ENCODE peak calls at places on chromosomes 13 and 19, in six cellular contexts. One of them, this sample, is unnamed.
A peak's percentile ranks its signal among the peaks of the same experiment; 100 is the strongest.

GRCh38 chr19:39568604-39569003 is 28.6 kb upstream of the EID2 start:
- DNase-seq in endothelial cell of umbilical vein: no peak
- DNase-seq in K562: no peak
- DNase-seq in HepG2: peak; percentile 27
- DNase-seq in A549: peak; percentile 37
- DNase-seq in GM12878: no peak
- DNase-seq in this sample: no peak

GRCh38 chr19:34504809-34505291 is 23.3 kb downstream of the WTIP start:
- DNase-seq in HepG2: no peak
- DNase-seq in A549: no peak
- DNase-seq in endothelial cell of umbilical vein: no peak
- DNase-seq in K562: no peak
- DNase-seq in GM12878: no peak
- DNase-seq in this sample: no peak

GRCh38 chr19:53655042-53655665 is 23.4 kb downstream of the DPRX start:
- DNase-seq in A549: no peak
- DNase-seq in K562: no peak
- DNase-seq in HepG2: no peak
- DNase-seq in GM12878: no peak
- DNase-seq in endothelial cell of umbilical vein: no peak
- DNase-seq in this sample: peak; percentile 7

GRCh38 chr19:3389876-3390361 is 23.5 kb downstream of the NFIC start:
- DNase-seq in K562: no peak
- DNase-seq in GM12878: no peak
- DNase-seq in HepG2: no peak
- DNase-seq in A549: no peak
- DNase-seq in endothelial cell of umbilical vein: no peak
- DNase-seq in this sample: no peak

GRCh38 chr13:66656050-66656449 is 574.1 kb downstream of the PCDH9 start:
- DNase-seq in A549: peak; percentile 20
- DNase-seq in K562: no peak
- DNase-seq in GM12878: no peak
- DNase-seq in HepG2: no peak
- DNase-seq in endothelial cell of umbilical vein: peak; percentile 6
- DNase-seq in this sample: no peak

GRCh38 chr13:97982286-97982685 is 28.8 kb downstream of the IPO5 start:
- DNase-seq in endothelial cell of umbilical vein: peak; percentile 64
- DNase-seq in K562: no peak
- DNase-seq in HepG2: no peak
- DNase-seq in A549: no peak
- DNase-seq in GM12878: no peak
- DNase-seq in this sample: no peak

GRCh38 chr19:3547301-3547731 is 8.3 kb downstream of the TEKTIP1 start:
- DNase-seq in endothelial cell of umbilical vein: no peak
- DNase-seq in A549: no peak
- DNase-seq in GM12878: no peak
- DNase-seq in K562: no peak
- DNase-seq in HepG2: no peak
- DNase-seq in this sample: no peak

GRCh38 chr19:8161135-8161646 is 11.8 kb upstream of the FBN3 start:
- DNase-seq in HepG2: peak; percentile 65
- DNase-seq in A549: peak; percentile 58
- DNase-seq in GM12878: peak; percentile 39
- DNase-seq in endothelial cell of umbilical vein: no peak
- DNase-seq in K562: peak; percentile 81
- DNase-seq in this sample: peak; percentile 84

GRCh38 chr13:80161219-80161618 is 179.7 kb downstream of the SPRY2 start:
- DNase-seq in GM12878: no peak
- DNase-seq in endothelial cell of umbilical vein: no peak
- DNase-seq in HepG2: no peak
- DNase-seq in A549: no peak
- DNase-seq in K562: no peak
- DNase-seq in this sample: peak; percentile 38

GRCh38 chr19:56309511-56310185 is 5.0 kb downstream of the ZSCAN5A start:
- DNase-seq in A549: peak; percentile 64
- DNase-seq in endothelial cell of umbilical vein: peak; percentile 47
- DNase-seq in K562: peak; percentile 83
- DNase-seq in HepG2: peak; percentile 39
- DNase-seq in GM12878: no peak
- DNase-seq in this sample: peak; percentile 73

GRCh38 chr19:8021374-8021773 is 15.9 kb upstream of the ELAVL1 start:
- DNase-seq in HepG2: no peak
- DNase-seq in K562: no peak
- DNase-seq in GM12878: no peak
- DNase-seq in endothelial cell of umbilical vein: no peak
- DNase-seq in A549: no peak
- DNase-seq in this sample: no peak

GRCh38 chr19:41226874-41227390 is 7.9 kb downstream of the AXL start:
- DNase-seq in A549: no peak
- DNase-seq in K562: no peak
- DNase-seq in HepG2: no peak
- DNase-seq in GM12878: no peak
- DNase-seq in endothelial cell of umbilical vein: no peak
- DNase-seq in this sample: no peak

GRCh38 chr19:23516266-23516665 is 121.0 kb upstream of the ZNF91 start:
- DNase-seq in endothelial cell of umbilical vein: no peak
- DNase-seq in HepG2: no peak
- DNase-seq in GM12878: no peak
- DNase-seq in K562: no peak
- DNase-seq in A549: no peak
- DNase-seq in this sample: no peak

GRCh38 chr19:11422163-11423068 is 3.3 kb upstream of the RGL3 start:
- DNase-seq in A549: peak; percentile 48
- DNase-seq in GM12878: peak; percentile 64
- DNase-seq in HepG2: no peak
- DNase-seq in K562: peak; percentile 63
- DNase-seq in endothelial cell of umbilical vein: peak; percentile 25
- DNase-seq in this sample: peak; percentile 66

GRCh38 chr13:112481458-112481857 is 105.3 kb downstream of the SPACA7 start:
- DNase-seq in A549: no peak
- DNase-seq in HepG2: no peak
- DNase-seq in K562: no peak
- DNase-seq in endothelial cell of umbilical vein: no peak
- DNase-seq in GM12878: no peak
- DNase-seq in this sample: no peak

GRCh38 chr13:106714271-106714670 is 146.3 kb upstream of the ARGLU1 start:
- DNase-seq in HepG2: no peak
- DNase-seq in A549: no peak
- DNase-seq in GM12878: no peak
- DNase-seq in K562: no peak
- DNase-seq in endothelial cell of umbilical vein: no peak
- DNase-seq in this sample: no peak

GRCh38 chr13:77190349-77190748 is 136.5 kb downstream of the MYCBP2 start:
- DNase-seq in HepG2: no peak
- DNase-seq in K562: no peak
- DNase-seq in endothelial cell of umbilical vein: no peak
- DNase-seq in GM12878: no peak
- DNase-seq in A549: no peak
- DNase-seq in this sample: no peak

GRCh38 chr13:75685239-75685697 is 49.1 kb downstream of the LMO7 start:
- DNase-seq in endothelial cell of umbilical vein: peak; percentile 16
- DNase-seq in K562: no peak
- DNase-seq in GM12878: no peak
- DNase-seq in A549: peak; percentile 52
- DNase-seq in HepG2: peak; percentile 42
- DNase-seq in this sample: no peak

GRCh38 chr19:31113250-31113685 is 236.0 kb downstream of the TSHZ3 start:
- DNase-seq in HepG2: no peak
- DNase-seq in GM12878: no peak
- DNase-seq in A549: peak; percentile 60
- DNase-seq in K562: no peak
- DNase-seq in endothelial cell of umbilical vein: no peak
- DNase-seq in this sample: no peak

GRCh38 chr19:51250786-51251452 is at the start of gene SIGLECL1:
- DNase-seq in HepG2: no peak
- DNase-seq in GM12878: no peak
- DNase-seq in endothelial cell of umbilical vein: no peak
- DNase-seq in K562: peak; percentile 22
- DNase-seq in A549: no peak
- DNase-seq in this sample: no peak

GRCh38 chr13:66076417-66076816 is 1153.7 kb downstream of the PCDH9 start:
- DNase-seq in K562: no peak
- DNase-seq in A549: no peak
- DNase-seq in endothelial cell of umbilical vein: no peak
- DNase-seq in HepG2: no peak
- DNase-seq in GM12878: no peak
- DNase-seq in this sample: peak; percentile 67

GRCh38 chr13:30871713-30872029 is 34.4 kb upstream of the MEDAG start:
- DNase-seq in K562: no peak
- DNase-seq in endothelial cell of umbilical vein: peak; percentile 26
- DNase-seq in HepG2: no peak
- DNase-seq in GM12878: no peak
- DNase-seq in A549: no peak
- DNase-seq in this sample: no peak
- H3K4me3 ChIP-seq in K562: no peak overlapping the region
- H3K4me3 ChIP-seq in endothelial cell of umbilical vein: no peak overlapping the region
- H3K4me3 ChIP-seq in HepG2: no peak overlapping the region
- H3K4me3 ChIP-seq in GM12878: no peak overlapping the region
- H3K4me3 ChIP-seq in A549: no peak overlapping the region
- H3K4me3 ChIP-seq in this sample: no peak overlapping the region

DNA sequence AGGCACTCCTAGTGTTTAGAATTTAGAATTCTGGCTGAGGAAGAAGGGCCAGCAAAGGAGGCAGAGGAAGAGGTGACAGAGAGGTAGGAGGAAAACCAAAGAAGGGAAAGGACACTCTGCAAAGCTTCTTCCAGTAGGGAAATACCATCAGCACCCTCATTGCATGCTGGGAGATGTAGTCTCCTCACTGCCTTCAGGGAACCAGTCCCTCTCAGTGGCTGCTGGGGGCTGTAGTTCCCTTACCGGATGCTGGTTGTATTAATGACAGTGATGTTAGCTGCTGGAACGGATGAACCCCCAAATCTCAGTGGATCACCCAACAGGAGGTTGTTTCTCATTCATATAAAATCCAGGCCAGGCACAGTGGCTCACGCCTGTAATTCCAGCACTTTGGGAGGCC is 10.1 kb downstream of the GRIN2D start:
- DNase-seq in K562: peak; percentile 62
- DNase-seq in A549: peak; percentile 78
- DNase-seq in GM12878: no peak
- DNase-seq in HepG2: peak; percentile 62
- DNase-seq in endothelial cell of umbilical vein: peak; percentile 61
- DNase-seq in this sample: peak; percentile 93
- TF ChIP-seq MYC in K562: no peak
- TF ChIP-seq MYC in A549: no peak
- TF ChIP-seq MYC in GM12878: no peak
- TF ChIP-seq MYC in HepG2: no peak
- TF ChIP-seq MYC in endothelial cell of umbilical vein: no peak
- TF ChIP-seq MYC in this sample: no peak

GRCh38 chr19:9791552-9792181 is 23.1 kb upstream of the ZNF846 start:
- DNase-seq in A549: peak; percentile 92
- DNase-seq in HepG2: peak; percentile 76
- DNase-seq in GM12878: peak; percentile 44
- DNase-seq in K562: peak; percentile 95
- DNase-seq in endothelial cell of umbilical vein: peak; percentile 92
- DNase-seq in this sample: peak; percentile 98
- H3K4me3 ChIP-seq in A549: peak overlapping the region; percentile 61
- H3K4me3 ChIP-seq in HepG2: peak overlapping the region; percentile 78
- H3K4me3 ChIP-seq in GM12878: peak overlapping the region; percentile 73
- H3K4me3 ChIP-seq in K562: peak overlapping the region; percentile 77
- H3K4me3 ChIP-seq in endothelial cell of umbilical vein: peak overlapping the region; percentile 9
- H3K4me3 ChIP-seq in this sample: peak overlapping the region; percentile 61

DNA sequence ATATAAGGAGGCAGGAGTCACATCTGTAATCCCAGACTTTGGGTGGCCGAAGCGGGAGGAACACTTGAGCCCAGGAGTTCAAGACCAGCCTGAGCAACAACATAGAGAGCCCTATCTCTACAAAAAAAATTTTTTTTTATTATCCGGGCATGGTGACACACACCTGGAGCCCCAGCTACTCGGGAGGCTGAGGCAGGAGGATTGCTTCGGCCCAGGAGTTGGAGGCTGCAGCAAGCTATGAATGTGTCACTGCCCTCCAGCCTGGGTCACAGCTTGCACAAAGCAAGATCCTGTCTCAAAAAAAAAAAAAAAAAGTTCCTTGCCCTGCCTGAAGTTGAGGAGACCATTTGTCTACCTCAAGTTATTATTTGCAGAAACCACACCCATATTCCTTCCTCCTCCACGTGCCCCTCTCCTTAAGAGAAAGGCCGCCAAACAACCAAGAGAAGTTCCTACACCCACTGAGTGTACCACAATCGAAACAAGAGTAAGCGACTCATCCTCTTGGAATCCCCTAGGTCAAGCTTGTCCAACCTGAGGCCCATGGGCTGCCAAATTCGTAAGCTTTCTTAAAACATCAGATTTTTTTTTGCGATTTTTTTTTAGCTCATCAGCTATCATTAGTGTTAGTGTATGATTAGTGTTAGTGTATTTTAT is 2.2 kb downstream of the ABCC4 start:
- DNase-seq in K562: no peak
- DNase-seq in endothelial cell of umbilical vein: no peak
- DNase-seq in GM12878: no peak
- DNase-seq in A549: peak; percentile 60
- DNase-seq in HepG2: no peak
- DNase-seq in this sample: peak; percentile 13
- TF ChIP-seq MYC in K562: no peak
- TF ChIP-seq MYC in endothelial cell of umbilical vein: no peak
- TF ChIP-seq MYC in GM12878: no peak
- TF ChIP-seq MYC in A549: no peak
- TF ChIP-seq MYC in HepG2: no peak
- TF ChIP-seq MYC in this sample: no peak

DNA sequence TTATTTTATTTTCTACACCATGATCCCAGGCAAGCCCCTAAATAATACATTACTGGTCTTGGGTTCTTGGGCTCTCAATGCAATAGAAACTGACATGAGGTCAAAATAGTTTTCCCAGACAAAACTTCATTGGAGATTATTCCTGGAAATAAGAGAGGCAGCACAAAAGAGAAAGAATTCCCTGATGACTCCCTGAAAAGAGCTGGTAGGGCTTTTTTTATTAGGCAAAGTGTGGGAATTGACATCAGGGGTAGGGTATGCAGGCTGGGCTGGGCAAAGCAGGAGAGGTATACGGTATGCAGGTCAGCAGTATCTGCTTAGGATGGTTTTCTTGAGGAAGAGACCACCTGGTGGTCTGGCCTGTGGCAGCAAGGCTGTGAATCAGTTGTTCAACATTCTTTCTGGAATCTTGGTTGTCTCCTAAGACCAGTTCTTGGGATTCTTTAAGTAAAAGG is 9.3 kb upstream of the IGFL3 start:
- DNase-seq in HepG2: no peak
- DNase-seq in K562: no peak
- DNase-seq in GM12878: no peak
- DNase-seq in endothelial cell of umbilical vein: peak; percentile 14
- DNase-seq in A549: no peak
- DNase-seq in this sample: no peak
- H3K4me3 ChIP-seq in HepG2: no peak overlapping the region
- H3K4me3 ChIP-seq in K562: no peak overlapping the region
- H3K4me3 ChIP-seq in GM12878: no peak overlapping the region
- H3K4me3 ChIP-seq in endothelial cell of umbilical vein: no peak overlapping the region
- H3K4me3 ChIP-seq in A549: no peak overlapping the region
- H3K4me3 ChIP-seq in this sample: no peak overlapping the region

GRCh38 chr13:30224732-30225131 is 82.6 kb downstream of the KATNAL1 start:
- DNase-seq in GM12878: no peak
- DNase-seq in endothelial cell of umbilical vein: peak; percentile 10
- DNase-seq in A549: peak; percentile 21
- DNase-seq in HepG2: no peak
- DNase-seq in K562: no peak
- DNase-seq in this sample: no peak
- TF ChIP-seq MYC in GM12878: no peak
- TF ChIP-seq MYC in endothelial cell of umbilical vein: no peak
- TF ChIP-seq MYC in A549: no peak
- TF ChIP-seq MYC in HepG2: no peak
- TF ChIP-seq MYC in K562: no peak
- TF ChIP-seq MYC in this sample: no peak